ENCODE peak calls at places on chromosomes 4 and X, in four cellular contexts. X is C1 segment of cervical spinal cord, Z is IMR-90, M is amniotic stem cell. T is an unnamed sample.

GRCh38 chr4:90824266-90825167 is 697.3 kb downstream of the CCSER1 start:
- DNase-seq in X (no peak), Z (no peak), M (no peak), T (no peak)

GRCh38 chrX:106933538-106933961 is 13.3 kb downstream of the CLDN2 start:
- DNase-seq in X (no peak), Z (peak), M (no peak), T (no peak)

GRCh38 chr4:13642163-13642562 is 14.6 kb upstream of the BOD1L1 start:
- DNase-seq in X (no peak), Z (peak), M (no peak), T (no peak)

GRCh38 chrX:22674947-22675346 is 324.8 kb upstream of the DDX53 start:
- DNase-seq in X (no peak), Z (no peak), M (no peak), T (no peak)

GRCh38 chr4:47562297-47562696 is 77.2 kb downstream of the ATP10D start:
- DNase-seq in X (no peak), Z (no peak), M (no peak), T (no peak)

GRCh38 chr4:20203508-20203907 is 48.2 kb upstream of the SLIT2 start:
- DNase-seq in X (no peak), Z (peak), M (peak), T (no peak)

GRCh38 chr4:40530961-40531635 is 98.6 kb downstream of the RBM47 start:
- DNase-seq in X (no peak), Z (no peak), M (no peak), T (no peak)

GRCh38 chrX:8988456-8988855 is 45.5 kb downstream of the FAM9B start:
- DNase-seq in X (no peak), Z (peak), M (no peak), T (no peak)

GRCh38 chr4:82599336-82599735 is 37.5 kb upstream of the TMEM150C start:
- DNase-seq in X (no peak), Z (no peak), M (no peak), T (no peak)

GRCh38 chr4:1459664-1460511 is 53.6 kb upstream of the NKX1-1 start:
- DNase-seq in X (no peak), Z (no peak), M (no peak), T (no peak)

GRCh38 chrX:129653985-129654651 is 638 bp downstream of the APLN start:
- DNase-seq in X (no peak), Z (no peak), M (no peak), T (no peak)

GRCh38 chr4:13445841-13446790 is 38.0 kb downstream of the RAB28 start:
- DNase-seq in X (no peak), Z (no peak), M (no peak), T (no peak)

GRCh38 chrX:362351-362750 is 24.4 kb downstream of the PPP2R3B start:
- DNase-seq in X (no peak), Z (no peak), M (no peak), T (no peak)

GRCh38 chrX:103098488-103098887 is 5.5 kb upstream of the NXF3 start:
- DNase-seq in X (no peak), Z (no peak), M (no peak), T (no peak)

GRCh38 chr4:64248151-64248550 is 161.1 kb downstream of the TECRL start:
- DNase-seq in X (no peak), Z (no peak), M (no peak), T (no peak)

GRCh38 chrX:8429692-8430249 is 34.9 kb upstream of the VCX3B start:
- DNase-seq in X (no peak), Z (no peak), M (no peak), T (no peak)

GRCh38 chr4:111788046-111788642 is 357.1 kb upstream of the FAM241A start:
- DNase-seq in X (no peak), Z (no peak), M (no peak), T (no peak)

GRCh38 chr4:24968992-24969391 is 56.1 kb upstream of the CCDC149 start:
- DNase-seq in X (no peak), Z (no peak), M (no peak), T (no peak)

T was measured in posterior cingulate gyrus.